ENCODE peak calls at places on chromosomes 4 and X, in six cellular contexts. One of them, this sample, is unnamed.

GRCh38 chr4:77827343-77827742 is 8.2 kb upstream of the CNOT6L start:
- DNase-seq in ovary: no peak
- DNase-seq in activated B cell treated with CpG ODN at 0.5 μM for 24 hours: no peak
- DNase-seq in cardiac fibroblast: no peak
- DNase-seq in DND-41: peak
- DNase-seq in AG04450: no peak
- DNase-seq in this sample: no peak

GRCh38 chr4:2492970-2493369 is 24.1 kb downstream of the RNF4 start:
- DNase-seq in ovary: no peak
- DNase-seq in activated B cell treated with CpG ODN at 0.5 μM for 24 hours: no peak
- DNase-seq in cardiac fibroblast: no peak
- DNase-seq in DND-41: no peak
- DNase-seq in AG04450: no peak
- DNase-seq in this sample: no peak

GRCh38 chr4:153269223-153269990 is 65.2 kb downstream of the TRIM2 start:
- DNase-seq in ovary: no peak
- DNase-seq in activated B cell treated with CpG ODN at 0.5 μM for 24 hours: no peak
- DNase-seq in cardiac fibroblast: no peak
- DNase-seq in DND-41: no peak
- DNase-seq in AG04450: no peak
- DNase-seq in this sample: no peak

GRCh38 chrX:72465882-72466281 is 106.8 kb downstream of the HDAC8 start:
- DNase-seq in ovary: no peak
- DNase-seq in activated B cell treated with CpG ODN at 0.5 μM for 24 hours: no peak
- DNase-seq in cardiac fibroblast: no peak
- DNase-seq in DND-41: no peak
- DNase-seq in AG04450: no peak
- DNase-seq in this sample: no peak

GRCh38 chrX:16160729-16161128 is 6.6 kb upstream of the MAGEB17 start:
- DNase-seq in ovary: no peak
- DNase-seq in activated B cell treated with CpG ODN at 0.5 μM for 24 hours: no peak
- DNase-seq in cardiac fibroblast: peak
- DNase-seq in DND-41: no peak
- DNase-seq in AG04450: peak
- DNase-seq in this sample: no peak

GRCh38 chr4:74055096-74055495 is 16.6 kb upstream of the CXCL3 start:
- DNase-seq in ovary: no peak
- DNase-seq in activated B cell treated with CpG ODN at 0.5 μM for 24 hours: no peak
- DNase-seq in cardiac fibroblast: no peak
- DNase-seq in DND-41: peak
- DNase-seq in AG04450: no peak
- DNase-seq in this sample: no peak

GRCh38 chr4:125314676-125315570 is at the start of gene FAT4:
- DNase-seq in ovary: peak
- DNase-seq in activated B cell treated with CpG ODN at 0.5 μM for 24 hours: peak
- DNase-seq in cardiac fibroblast: peak
- DNase-seq in DND-41: no peak
- DNase-seq in AG04450: peak
- DNase-seq in this sample: peak

GRCh38 chr4:20684852-20685763 is 15.2 kb upstream of the PACRGL start:
- DNase-seq in ovary: no peak
- DNase-seq in activated B cell treated with CpG ODN at 0.5 μM for 24 hours: no peak
- DNase-seq in cardiac fibroblast: peak
- DNase-seq in DND-41: no peak
- DNase-seq in AG04450: peak
- DNase-seq in this sample: no peak

GRCh38 chr4:187064033-187064432 is 340.4 kb upstream of the FAT1 start:
- DNase-seq in ovary: no peak
- DNase-seq in activated B cell treated with CpG ODN at 0.5 μM for 24 hours: no peak
- DNase-seq in cardiac fibroblast: no peak
- DNase-seq in DND-41: no peak
- DNase-seq in AG04450: no peak
- DNase-seq in this sample: no peak

GRCh38 chr4:181548873-181549541 is 694.2 kb upstream of the TENM3 start:
- DNase-seq in ovary: no peak
- DNase-seq in activated B cell treated with CpG ODN at 0.5 μM for 24 hours: no peak
- DNase-seq in cardiac fibroblast: peak
- DNase-seq in DND-41: no peak
- DNase-seq in AG04450: peak
- DNase-seq in this sample: no peak

GRCh38 chr4:8643986-8644385 is 51.4 kb downstream of the CPZ start:
- DNase-seq in ovary: no peak
- DNase-seq in activated B cell treated with CpG ODN at 0.5 μM for 24 hours: no peak
- DNase-seq in cardiac fibroblast: no peak
- DNase-seq in DND-41: no peak
- DNase-seq in AG04450: no peak
- DNase-seq in this sample: no peak

GRCh38 chrX:69618803-69619202 is 2.9 kb downstream of the EDA start:
- DNase-seq in ovary: peak
- DNase-seq in activated B cell treated with CpG ODN at 0.5 μM for 24 hours: no peak
- DNase-seq in cardiac fibroblast: peak
- DNase-seq in DND-41: no peak
- DNase-seq in AG04450: no peak
- DNase-seq in this sample: no peak

GRCh38 chrX:46770817-46771163 is 11.9 kb upstream of the SLC9A7 start:
- DNase-seq in ovary: no peak
- DNase-seq in activated B cell treated with CpG ODN at 0.5 μM for 24 hours: no peak
- DNase-seq in cardiac fibroblast: peak
- DNase-seq in DND-41: no peak
- DNase-seq in AG04450: peak
- DNase-seq in this sample: no peak

GRCh38 chr4:48329976-48330375 is 11.4 kb upstream of the SLAIN2 start:
- DNase-seq in ovary: no peak
- DNase-seq in activated B cell treated with CpG ODN at 0.5 μM for 24 hours: no peak
- DNase-seq in cardiac fibroblast: peak
- DNase-seq in DND-41: no peak
- DNase-seq in AG04450: peak
- DNase-seq in this sample: no peak

GRCh38 chr4:169334335-169334734 is 63.6 kb upstream of the SH3RF1 start:
- DNase-seq in ovary: no peak
- DNase-seq in activated B cell treated with CpG ODN at 0.5 μM for 24 hours: no peak
- DNase-seq in cardiac fibroblast: no peak
- DNase-seq in DND-41: no peak
- DNase-seq in AG04450: no peak
- DNase-seq in this sample: no peak

GRCh38 chrX:153819398-153820083 is 10.8 kb downstream of the PDZD4 start:
- DNase-seq in ovary: no peak
- DNase-seq in activated B cell treated with CpG ODN at 0.5 μM for 24 hours: no peak
- DNase-seq in cardiac fibroblast: no peak
- DNase-seq in DND-41: no peak
- DNase-seq in AG04450: no peak
- DNase-seq in this sample: no peak

GRCh38 chr4:83617371-83618021 is 81.6 kb downstream of the GPAT3 start:
- DNase-seq in ovary: no peak
- DNase-seq in activated B cell treated with CpG ODN at 0.5 μM for 24 hours: no peak
- DNase-seq in cardiac fibroblast: peak
- DNase-seq in DND-41: no peak
- DNase-seq in AG04450: no peak
- DNase-seq in this sample: no peak

GRCh38 chr4:160406426-160406825 is 1303.5 kb downstream of the RAPGEF2 start:
- DNase-seq in ovary: no peak
- DNase-seq in activated B cell treated with CpG ODN at 0.5 μM for 24 hours: no peak
- DNase-seq in cardiac fibroblast: no peak
- DNase-seq in DND-41: no peak
- DNase-seq in AG04450: no peak
- DNase-seq in this sample: no peak

GRCh38 chr4:30386266-30386895 is 333.8 kb upstream of the PCDH7 start:
- DNase-seq in ovary: no peak
- DNase-seq in activated B cell treated with CpG ODN at 0.5 μM for 24 hours: no peak
- DNase-seq in cardiac fibroblast: peak
- DNase-seq in DND-41: no peak
- DNase-seq in AG04450: peak
- DNase-seq in this sample: no peak

GRCh38 chr4:89661490-89661889 is 175.5 kb downstream of the SNCA start:
- DNase-seq in ovary: no peak
- DNase-seq in activated B cell treated with CpG ODN at 0.5 μM for 24 hours: no peak
- DNase-seq in cardiac fibroblast: peak
- DNase-seq in DND-41: no peak
- DNase-seq in AG04450: no peak
- DNase-seq in this sample: no peak

GRCh38 chrX:6026980-6027379 is 201.7 kb downstream of the NLGN4X start:
- DNase-seq in ovary: no peak
- DNase-seq in activated B cell treated with CpG ODN at 0.5 μM for 24 hours: no peak
- DNase-seq in cardiac fibroblast: no peak
- DNase-seq in DND-41: no peak
- DNase-seq in AG04450: no peak
- DNase-seq in this sample: no peak

GRCh38 chrX:40172980-40173661 is 75.4 kb upstream of the BCOR start:
- DNase-seq in ovary: no peak
- DNase-seq in activated B cell treated with CpG ODN at 0.5 μM for 24 hours: no peak
- DNase-seq in cardiac fibroblast: no peak
- DNase-seq in DND-41: no peak
- DNase-seq in AG04450: no peak
- DNase-seq in this sample: no peak

GRCh38 chrX:135688137-135688536 is 25.3 kb upstream of the CT45A1 start:
- DNase-seq in ovary: no peak
- DNase-seq in activated B cell treated with CpG ODN at 0.5 μM for 24 hours: no peak
- DNase-seq in cardiac fibroblast: no peak
- DNase-seq in DND-41: peak
- DNase-seq in AG04450: no peak
- DNase-seq in this sample: no peak

GRCh38 chrX:71053217-71053621 is 14.9 kb downstream of the SNX12 start:
- DNase-seq in ovary: no peak
- DNase-seq in activated B cell treated with CpG ODN at 0.5 μM for 24 hours: no peak
- DNase-seq in cardiac fibroblast: peak
- DNase-seq in DND-41: no peak
- DNase-seq in AG04450: no peak
- DNase-seq in this sample: no peak

GRCh38 chrX:37860731-37861130 is 13.4 kb upstream of the DYNLT3 start:
- DNase-seq in ovary: no peak
- DNase-seq in activated B cell treated with CpG ODN at 0.5 μM for 24 hours: no peak
- DNase-seq in cardiac fibroblast: peak
- DNase-seq in DND-41: no peak
- DNase-seq in AG04450: no peak
- DNase-seq in this sample: no peak

GRCh38 chr4:5378002-5378401 is 326.7 kb downstream of the STK32B start:
- DNase-seq in ovary: no peak
- DNase-seq in activated B cell treated with CpG ODN at 0.5 μM for 24 hours: no peak
- DNase-seq in cardiac fibroblast: no peak
- DNase-seq in DND-41: no peak
- DNase-seq in AG04450: no peak
- DNase-seq in this sample: no peak
- TF ChIP-seq CTCF in ovary: no peak
- TF ChIP-seq CTCF in activated B cell treated with CpG ODN at 0.5 μM for 24 hours: no peak
- TF ChIP-seq CTCF in cardiac fibroblast: no peak
- TF ChIP-seq CTCF in DND-41: peak
- TF ChIP-seq CTCF in AG04450: no peak
- TF ChIP-seq CTCF in this sample: peak

GRCh38 chrX:87299563-87300160 is 217.9 kb upstream of the KLHL4 start:
- DNase-seq in ovary: no peak
- DNase-seq in activated B cell treated with CpG ODN at 0.5 μM for 24 hours: no peak
- DNase-seq in cardiac fibroblast: peak
- DNase-seq in DND-41: no peak
- DNase-seq in AG04450: no peak
- DNase-seq in this sample: no peak
- TF ChIP-seq CTCF in ovary: no peak
- TF ChIP-seq CTCF in activated B cell treated with CpG ODN at 0.5 μM for 24 hours: no peak
- TF ChIP-seq CTCF in cardiac fibroblast: peak
- TF ChIP-seq CTCF in DND-41: peak
- TF ChIP-seq CTCF in AG04450: peak
- TF ChIP-seq CTCF in this sample: peak

GRCh38 chr4:27176400-27176799 is 315.8 kb downstream of the STIM2 start:
- DNase-seq in ovary: no peak
- DNase-seq in activated B cell treated with CpG ODN at 0.5 μM for 24 hours: no peak
- DNase-seq in cardiac fibroblast: peak
- DNase-seq in DND-41: no peak
- DNase-seq in AG04450: no peak
- DNase-seq in this sample: no peak
- TF ChIP-seq CTCF in ovary: no peak
- TF ChIP-seq CTCF in activated B cell treated with CpG ODN at 0.5 μM for 24 hours: no peak
- TF ChIP-seq CTCF in cardiac fibroblast: no peak
- TF ChIP-seq CTCF in DND-41: peak
- TF ChIP-seq CTCF in AG04450: no peak
- TF ChIP-seq CTCF in this sample: peak

DNA sequence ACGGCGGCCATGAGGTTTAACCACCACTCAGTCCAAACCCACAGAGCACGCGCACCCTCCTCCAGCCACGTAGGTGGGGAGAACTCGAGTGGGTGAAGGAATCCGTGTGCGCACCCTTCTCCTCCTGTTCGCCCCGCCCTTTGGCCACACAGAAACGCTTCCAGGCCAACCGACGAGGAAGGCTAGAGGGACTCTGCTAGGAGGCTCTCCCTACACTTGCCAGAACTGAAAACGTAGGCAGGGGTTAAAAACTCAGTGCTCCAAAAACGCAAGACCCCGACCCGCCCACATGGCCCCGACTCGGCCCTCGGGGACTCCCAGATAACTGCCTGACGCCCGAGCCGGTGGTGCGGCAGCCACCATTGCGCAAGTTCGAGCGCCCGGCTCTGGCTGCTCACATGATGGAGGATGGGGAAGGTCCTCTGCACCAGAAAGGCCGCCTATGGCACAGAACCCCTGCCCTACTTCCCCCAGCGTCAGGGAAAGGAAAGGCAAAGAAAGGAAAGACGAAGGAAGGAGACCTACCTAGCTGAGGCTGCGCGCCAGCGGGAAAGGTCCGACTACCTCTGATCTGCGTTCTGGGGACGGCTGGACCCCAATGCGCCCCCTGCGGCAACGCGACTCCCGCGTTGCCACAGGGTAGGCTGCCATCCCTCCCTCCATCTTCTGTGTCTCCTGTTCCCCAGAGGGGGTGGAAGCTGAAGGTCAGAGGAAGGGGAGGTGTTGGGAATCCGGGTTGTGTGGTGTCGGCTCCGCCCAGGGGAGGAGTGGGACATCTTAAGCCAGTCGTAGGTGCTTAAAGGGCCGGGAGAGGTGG is 201.9 kb upstream of the AGTR2 start:
- DNase-seq in ovary: no peak
- DNase-seq in activated B cell treated with CpG ODN at 0.5 μM for 24 hours: no peak
- DNase-seq in cardiac fibroblast: peak
- DNase-seq in DND-41: no peak
- DNase-seq in AG04450: no peak
- DNase-seq in this sample: peak
- TF ChIP-seq CTCF in ovary: no peak
- TF ChIP-seq CTCF in activated B cell treated with CpG ODN at 0.5 μM for 24 hours: no peak
- TF ChIP-seq CTCF in cardiac fibroblast: no peak
- TF ChIP-seq CTCF in DND-41: no peak
- TF ChIP-seq CTCF in AG04450: no peak
- TF ChIP-seq CTCF in this sample: peak

DNA sequence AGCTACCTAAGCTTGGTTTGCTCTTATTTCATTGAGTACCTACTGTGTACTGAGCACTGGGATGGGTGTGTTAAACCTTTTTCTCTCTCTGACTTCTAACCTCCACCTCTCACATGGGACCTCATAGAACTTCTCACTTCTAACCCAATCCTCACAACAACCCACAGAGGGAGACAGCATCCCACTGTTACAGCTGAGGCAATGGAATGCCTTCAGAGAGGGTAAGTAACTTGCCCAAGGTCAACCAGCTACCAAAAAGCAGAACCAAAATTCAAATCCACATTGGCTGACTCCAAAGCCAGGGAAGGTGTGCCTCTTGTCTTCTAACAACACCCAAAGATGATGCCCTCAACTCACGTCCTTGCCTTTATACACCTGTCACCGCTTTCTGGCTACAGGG is 5.4 kb downstream of the SEL1L3 start:
- DNase-seq in ovary: no peak
- DNase-seq in activated B cell treated with CpG ODN at 0.5 μM for 24 hours: no peak
- DNase-seq in cardiac fibroblast: no peak
- DNase-seq in DND-41: no peak
- DNase-seq in AG04450: no peak
- DNase-seq in this sample: no peak
- TF ChIP-seq CTCF in ovary: no peak
- TF ChIP-seq CTCF in activated B cell treated with CpG ODN at 0.5 μM for 24 hours: no peak
- TF ChIP-seq CTCF in cardiac fibroblast: peak
- TF ChIP-seq CTCF in DND-41: peak
- TF ChIP-seq CTCF in AG04450: peak
- TF ChIP-seq CTCF in this sample: peak

This sample was measured in GM12864.